ENCODE peak calls at places on chromosomes 6 and 20, in eight cellular contexts. S, Z, C, R, O, V, W and F are unnamed samples.

GRCh38 chr20:30484009-30484748 is 773.3 kb upstream of the DEFB115 start:
- DNase-seq in O (no peak), S (no peak), W (no peak), V (no peak), R (no peak), Z (no peak), C (no peak), F (no peak)

GRCh38 chr6:17475845-17476244 is 82.5 kb downstream of the CAP2 start:
- DNase-seq in V (no peak), O (no peak), Z (no peak), W (no peak), S (peak), C (no peak), R (no peak), F (no peak)

GRCh38 chr20:62150236-62150575 is 6.6 kb downstream of the SS18L1 start:
- DNase-seq in Z (no peak), W (no peak), R (no peak), S (no peak), C (no peak), V (no peak), O (no peak), F (no peak)

GRCh38 chr20:45395114-45395415 is 13.0 kb upstream of the DBNDD2 start:
- DNase-seq in C (no peak), Z (no peak), R (no peak), W (no peak), O (no peak), V (no peak), S (no peak), F (no peak)

GRCh38 chr20:39936401-39936800 is 752.6 kb downstream of the MAFB start:
- DNase-seq in W (no peak), Z (no peak), R (no peak), O (no peak), C (no peak), V (no peak), S (no peak), F (no peak)

GRCh38 chr6:2589171-2589661 is 161.5 kb downstream of the MYLK4 start:
- DNase-seq in C (no peak), Z (no peak), R (no peak), W (no peak), S (no peak), O (no peak), V (no peak), F (no peak)

GRCh38 chr6:168035098-168035660 is 37.7 kb downstream of the KIF25 start:
- DNase-seq in S (peak), R (no peak), V (peak), C (no peak), W (no peak), O (no peak), Z (no peak), F (peak)

GRCh38 chr6:157669747-157670216 is 153.3 kb upstream of the SNX9 start:
- DNase-seq in V (peak), C (no peak), O (peak), R (no peak), Z (peak), W (no peak), S (peak), F (no peak)

GRCh38 chr20:25003002-25003401 is 10.5 kb upstream of the APMAP start:
- DNase-seq in R (no peak), S (no peak), W (no peak), O (no peak), Z (no peak), C (no peak), V (no peak), F (no peak)

GRCh38 chr20:15835811-15836210 is 737.4 kb downstream of the KIF16B start:
- DNase-seq in V (no peak), O (no peak), S (no peak), W (no peak), Z (no peak), R (no peak), C (no peak), F (no peak)

GRCh38 chr20:25178563-25179438 is 16.7 kb upstream of the ENTPD6 start:
- DNase-seq in R (no peak), C (no peak), V (no peak), S (peak), W (no peak), O (no peak), Z (peak), F (peak)

GRCh38 chr20:13017235-13017634 is 8.5 kb downstream of the SPTLC3 start:
- DNase-seq in V (no peak), O (no peak), R (no peak), W (no peak), C (no peak), S (no peak), Z (peak), F (no peak)